ENCODE peak calls at places on chromosomes 7 and 10, in six cellular contexts. L is neural crest cell; Y is stimulated activated CD4-positive, alpha-beta T cell treated with anti-CD3 and anti-CD28 coated beads, Interleukin-1b, Interleukin-23, amount 100 ng/mL, for 24 hours; B is adrenal gland; U is activated CD4-positive, alpha-beta T cell treated with anti-CD3 and anti-CD28 coated beads for 48 hours; P is G401. O is an unnamed sample.

GRCh38 chr7:147406521-147407115 is 1183.9 kb upstream of the C7orf33 start:
- DNase-seq in L (no peak), Y (no peak), B (no peak), U (no peak), P (no peak), O (no peak)

GRCh38 chr10:24575462-24576002 is 148.2 kb downstream of the ARHGAP21 start:
- DNase-seq in L (no peak), Y (no peak), B (no peak), U (no peak), P (no peak), O (no peak)

GRCh38 chr7:129295015-129295423 is 70.2 kb downstream of the AHCYL2 start:
- DNase-seq in L (no peak), Y (no peak), B (no peak), U (no peak), P (peak), O (no peak)

GRCh38 chr7:57404343-57404966 is 45.5 kb upstream of the ZNF716 start:
- DNase-seq in L (no peak), Y (no peak), B (peak), U (no peak), P (peak), O (no peak)

GRCh38 chr7:156578978-156579430 is 61.6 kb upstream of the RNF32 start:
- DNase-seq in L (no peak), Y (no peak), B (no peak), U (no peak), P (peak), O (no peak)

GRCh38 chr7:151244156-151244870 is 4.2 kb downstream of the SMARCD3 start:
- DNase-seq in L (peak), Y (no peak), B (peak), U (peak), P (peak), O (no peak)

GRCh38 chr7:103551006-103551405 is 105.0 kb upstream of the SLC26A5 start:
- DNase-seq in L (no peak), Y (no peak), B (no peak), U (no peak), P (no peak), O (no peak)

GRCh38 chr7:86951895-86952294 is 107.6 kb downstream of the ELAPOR2 start:
- DNase-seq in L (no peak), Y (no peak), B (no peak), U (no peak), P (no peak), O (no peak)

GRCh38 chr7:25619963-25620799 is 391.9 kb upstream of the NPVF start:
- DNase-seq in L (no peak), Y (no peak), B (peak), U (peak), P (peak), O (no peak)

GRCh38 chr10:5945561-5946418 is 31.6 kb downstream of the IL15RA start:
- DNase-seq in L (no peak), Y (no peak), B (peak), U (no peak), P (no peak), O (no peak)